ENCODE peak calls at places on chromosomes 13 and 19, in nine cellular contexts. C is stimulated activated CD4-positive, alpha-beta T cell treated with anti-CD3 and anti-CD28 coated beads, Interleukin-1b, Interleukin-23, amount 100 ng/mL, for 24 hours; A is effector CD4-positive, alpha-beta T cell; T is HT-29; S is fibroblast of pulmonary artery; O is activated CD4-positive, alpha-beta T cell treated with anti-CD3 and anti-CD28 coated beads, Interleukin-2, amount 50 U/mL, for 1 hour; P is GM10248; N is activated naive CD4-positive, alpha-beta T cell; D is WTC11. J is an unnamed sample.

GRCh38 chr13:21069561-21070004 is 8.2 kb upstream of the LATS2 start:
- DNase-seq in C (no peak), A (no peak), T (peak; percentile 47), S (peak; percentile 98), O (no peak), P (no peak), N (no peak), D (no peak), J (no peak)

GRCh38 chr13:95002968-95003813 is 290.8 kb upstream of the SOX21 start:
- DNase-seq in C (no peak), A (no peak), T (no peak), S (no peak), O (no peak), P (no peak), N (no peak), D (peak; percentile 29), J (peak; percentile 42)

GRCh38 chr19:4523306-4524110 is 5.2 kb upstream of the PLIN4 start:
- DNase-seq in C (peak; percentile 14), A (no peak), T (peak; percentile 27), S (peak; percentile 49), O (peak; percentile 23), P (peak; percentile 76), N (no peak), D (peak; percentile 76), J (peak; percentile 89)

GRCh38 chr13:104017317-104017716 is 951.1 kb upstream of the SLC10A2 start:
- DNase-seq in C (no peak), A (no peak), T (no peak), S (no peak), O (no peak), P (no peak), N (no peak), D (no peak), J (no peak)

GRCh38 chr19:5395541-5395940 is 54.9 kb upstream of the PTPRS start:
- DNase-seq in C (no peak), A (no peak), T (no peak), S (no peak), O (no peak), P (no peak), N (no peak), D (no peak), J (no peak)

GRCh38 chr13:99331881-99332293 is 24.7 kb upstream of the GPR183 start:
- DNase-seq in C (no peak), A (no peak), T (no peak), S (no peak), O (no peak), P (no peak), N (no peak), D (no peak), J (no peak)

GRCh38 chr19:6935069-6935468 is 47.7 kb downstream of the ADGRE1 start:
- DNase-seq in C (no peak), A (no peak), T (no peak), S (no peak), O (no peak), P (no peak), N (no peak), D (no peak), J (no peak)

GRCh38 chr19:58009666-58010301 is 7.2 kb upstream of the ZNF606 start:
- DNase-seq in C (peak; percentile 36), A (peak; percentile 32), T (no peak), S (peak; percentile 86), O (peak; percentile 7), P (peak; percentile 50), N (no peak), D (peak; percentile 95), J (peak; percentile 86)

GRCh38 chr13:81738364-81738763 is 1397.4 kb upstream of the SPRY2 start:
- DNase-seq in C (no peak), A (no peak), T (peak; percentile 20), S (no peak), O (no peak), P (no peak), N (no peak), D (no peak), J (no peak)

GRCh38 chr19:35484637-35485036 is 5.6 kb downstream of the KRTDAP start:
- DNase-seq in C (no peak), A (no peak), T (no peak), S (no peak), O (no peak), P (peak; percentile 81), N (no peak), D (no peak), J (no peak)

GRCh38 chr13:112637017-112637801 is 49.3 kb upstream of the TUBGCP3 start:
- DNase-seq in C (no peak), A (no peak), T (no peak), S (no peak), O (no peak), P (no peak), N (no peak), D (no peak), J (peak; percentile 50)

GRCh38 chr19:47707135-47707925 is 5.9 kb upstream of the EHD2 start:
- DNase-seq in C (peak; percentile 73), A (peak; percentile 57), T (peak; percentile 97), S (peak; percentile 83), O (peak; percentile 72), P (peak; percentile 77), N (peak; percentile 48), D (peak; percentile 92), J (peak; percentile 76)

GRCh38 chr19:41864374-41864773 is 4.3 kb downstream of the RPS19 start:
- DNase-seq in C (no peak), A (no peak), T (no peak), S (no peak), O (no peak), P (no peak), N (no peak), D (no peak), J (no peak)

GRCh38 chr19:756232-756631 is 5.3 kb downstream of the MISP start:
- DNase-seq in C (no peak), A (no peak), T (no peak), S (peak; percentile 35), O (no peak), P (no peak), N (no peak), D (no peak), J (peak; percentile 58)

GRCh38 chr13:68851026-68851425 is 1256.6 kb upstream of the ATXN8OS start:
- DNase-seq in C (no peak), A (no peak), T (peak; percentile 12), S (no peak), O (no peak), P (no peak), N (no peak), D (no peak), J (no peak)

GRCh38 chr13:107715496-107715895 is 499.8 kb downstream of the LIG4 start:
- DNase-seq in C (no peak), A (no peak), T (no peak), S (no peak), O (no peak), P (no peak), N (no peak), D (no peak), J (no peak)

GRCh38 chr19:38892841-38893240 is 6.6 kb downstream of the SIRT2 start:
- DNase-seq in C (no peak), A (no peak), T (no peak), S (no peak), O (no peak), P (no peak), N (no peak), D (no peak), J (peak; percentile 60)

GRCh38 chr13:23866420-23867026 is 22.7 kb downstream of the MIPEP start:
- DNase-seq in C (no peak), A (no peak), T (no peak), S (no peak), O (no peak), P (no peak), N (no peak), D (no peak), J (no peak)

GRCh38 chr13:53041968-53042485 is 13.4 kb downstream of the OLFM4 start:
- DNase-seq in C (no peak), A (no peak), T (no peak), S (no peak), O (no peak), P (no peak), N (no peak), D (no peak), J (no peak)

GRCh38 chr19:13102666-13103584 is at the start of gene LYL1:
- DNase-seq in C (no peak), A (no peak), T (no peak), S (peak; percentile 65), O (no peak), P (peak; percentile 81), N (no peak), D (peak; percentile 67), J (peak; percentile 77)

GRCh38 chr13:59701261-59701660 is 462.5 kb downstream of the DIAPH3 start:
- DNase-seq in C (no peak), A (no peak), T (no peak), S (no peak), O (no peak), P (no peak), N (no peak), D (no peak), J (no peak)

GRCh38 chr19:51971624-51972023 is 15.0 kb downstream of the ZNF350 start:
- DNase-seq in C (no peak), A (no peak), T (no peak), S (peak; percentile 24), O (peak; percentile 1), P (no peak), N (no peak), D (no peak), J (no peak)

J was measured in iPS-NIHi11.